ENCODE peak calls at places on chromosomes 16 and 17, in ten cellular contexts. Q is stimulated activated CD4-positive, alpha-beta T cell treated with anti-CD3 and anti-CD28 coated beads, Interleukin-15, amount 100 ng/mL, for 1 hour; N is HuH-7.5; W is ovary; L is adipocyte; P is activated CD8-positive, alpha-beta memory T cell treated with anti-CD3 and anti-CD28 coated beads, Interleukin-2, amount 50 U/mL, for 4 hours; O is WTC11; D is neural progenitor cell; F is NCI-H2029; M is AG08396. T is an unnamed sample.

GRCh38 chr17:17573912-17574311 is 17.6 kb downstream of the PEMT start:
- DNase-seq in F (no peak), M (no peak), O (no peak), W (no peak), P (no peak), Q (no peak), D (no peak), L (no peak), N (no peak), T (no peak)

GRCh38 chr16:1941162-1941923 is 1.7 kb downstream of the MSRB1 start:
- DNase-seq in L (no peak), M (no peak), F (no peak), Q (no peak), W (no peak), O (peak), N (no peak), P (no peak), D (peak), T (no peak)

GRCh38 chr17:2849327-2849670 is 53.1 kb downstream of the RAP1GAP2 start:
- DNase-seq in Q (no peak), O (peak), D (peak), N (no peak), M (no peak), P (no peak), F (no peak), W (no peak), L (no peak), T (no peak)

GRCh38 chr16:80362816-80363215 is 178.0 kb upstream of the DYNLRB2 start:
- DNase-seq in F (no peak), Q (no peak), W (no peak), L (no peak), M (no peak), P (no peak), O (no peak), D (no peak), N (no peak), T (no peak)

GRCh38 chr17:5011928-5012327 is 14.2 kb downstream of the KIF1C start:
- DNase-seq in O (no peak), D (no peak), F (no peak), M (no peak), Q (no peak), W (no peak), L (peak), P (no peak), N (no peak), T (no peak)

GRCh38 chr16:19639986-19640421 is 78.0 kb downstream of the KNOP1 start:
- DNase-seq in O (no peak), F (no peak), N (no peak), L (no peak), D (no peak), M (no peak), P (no peak), Q (no peak), W (no peak), T (no peak)

GRCh38 chr17:73474370-73474988 is 162.7 kb upstream of the CDC42EP4 start:
- DNase-seq in P (no peak), O (no peak), F (peak), L (peak), Q (no peak), M (peak), N (no peak), W (peak), D (no peak), T (no peak)

GRCh38 chr17:48610282-48611211 is at the start of gene HOXB7:
- DNase-seq in O (no peak), F (peak), W (no peak), Q (no peak), P (peak), M (peak), L (no peak), N (peak), D (no peak), T (no peak)

GRCh38 chr17:17683710-17684365 is 2.6 kb downstream of the RAI1 start:
- DNase-seq in W (no peak), L (peak), P (no peak), Q (no peak), O (no peak), M (no peak), D (no peak), N (no peak), F (no peak), T (no peak)

GRCh38 chr17:49646391-49647255 is 31.3 kb downstream of the SPOP start:
- DNase-seq in O (no peak), Q (no peak), F (no peak), D (no peak), N (no peak), W (no peak), L (peak), M (peak), P (no peak), T (no peak)

GRCh38 chr16:53744449-53744848 is 40.5 kb downstream of the FTO start:
- DNase-seq in D (no peak), Q (no peak), M (no peak), O (no peak), W (no peak), P (peak), F (no peak), L (no peak), N (no peak), T (no peak)

GRCh38 chr17:75277664-75278071 is 6.6 kb upstream of the MIF4GD start:
- DNase-seq in D (no peak), L (peak), O (no peak), Q (no peak), F (no peak), M (peak), P (no peak), N (no peak), W (no peak), T (no peak)

GRCh38 chr16:58243528-58244004 is 45.7 kb upstream of the CSNK2A2 start:
- DNase-seq in N (no peak), W (no peak), Q (no peak), O (no peak), L (no peak), P (no peak), M (no peak), D (no peak), F (no peak), T (no peak)

GRCh38 chr17:82743344-82744219 is 8.2 kb downstream of the FN3K start:
- DNase-seq in D (no peak), O (peak), N (no peak), W (no peak), M (no peak), F (no peak), Q (no peak), L (no peak), P (no peak), T (no peak)

GRCh38 chr17:5587431-5588032 is 3.2 kb upstream of the NLRP1 start:
- DNase-seq in N (peak), P (peak), F (peak), M (peak), O (no peak), W (no peak), D (peak), L (peak), Q (no peak), T (no peak)

GRCh38 chr17:9120471-9120870 is 99.2 kb downstream of the NTN1 start:
- DNase-seq in M (no peak), P (no peak), N (no peak), Q (no peak), D (peak), L (no peak), W (no peak), O (peak), F (no peak), T (no peak)

GRCh38 chr16:89370081-89370511 is 120.3 kb downstream of the ANKRD11 start:
- DNase-seq in Q (no peak), P (no peak), F (no peak), D (no peak), M (peak), L (peak), W (no peak), N (no peak), O (no peak), T (no peak)